ENCODE peak calls at places on chromosome 10, in seven cellular contexts. U is Ammon's horn; A is EH; B is fibroblast of pulmonary artery; Q is stimulated activated CD4-positive, alpha-beta T cell treated with anti-CD3 and anti-CD28 coated beads, Interleukin-2, amount 100 ng/mL, for 48 hours; M is AG10803; S is NCI-H1092. F is an unnamed sample.

GRCh38 chr10:95289003-95289920 is 1.5 kb downstream of the PDLIM1 start:
- DNase-seq in U (no peak), A (peak; percentile 83), B (peak; percentile 51), Q (no peak), M (peak; percentile 57), S (no peak), F (no peak)

GRCh38 chr10:113045155-113046055 is 95.4 kb downstream of the TCF7L2 start:
- DNase-seq in U (no peak), A (peak; percentile 93), B (peak; percentile 89), Q (no peak), M (peak; percentile 88), S (no peak), F (no peak)

GRCh38 chr10:47154762-47155161 is 145.2 kb upstream of the GDF10 start:
- DNase-seq in U (no peak), A (no peak), B (no peak), Q (no peak), M (no peak), S (no peak), F (no peak)

GRCh38 chr10:123624086-123624485 is 42.1 kb upstream of the GPR26 start:
- DNase-seq in U (no peak), A (peak; percentile 18), B (no peak), Q (no peak), M (peak; percentile 51), S (no peak), F (no peak)

GRCh38 chr10:8242295-8242872 is 187.9 kb downstream of the GATA3 start:
- DNase-seq in U (no peak), A (no peak), B (no peak), Q (peak; percentile 41), M (no peak), S (no peak), F (no peak)

GRCh38 chr10:1358860-1359598 is 302.8 kb downstream of the WDR37 start:
- DNase-seq in U (no peak), A (no peak), B (no peak), Q (peak; percentile 3), M (no peak), S (no peak), F (no peak)

GRCh38 chr10:12847361-12847975 is 154.0 kb downstream of the CCDC3 start:
- DNase-seq in U (no peak), A (no peak), B (no peak), Q (peak; percentile 33), M (no peak), S (no peak), F (no peak)

GRCh38 chr10:124909563-124909962 is 32.4 kb upstream of the ZRANB1 start:
- DNase-seq in U (no peak), A (no peak), B (no peak), Q (no peak), M (no peak), S (no peak), F (no peak)

GRCh38 chr10:14671383-14671782 is 103.3 kb downstream of the FAM107B start:
- DNase-seq in U (no peak), A (peak; percentile 50), B (no peak), Q (no peak), M (no peak), S (no peak), F (no peak)

GRCh38 chr10:16867556-16867955 is 50.3 kb upstream of the RSU1 start:
- DNase-seq in U (no peak), A (peak; percentile 85), B (peak; percentile 55), Q (no peak), M (peak; percentile 84), S (no peak), F (no peak)

GRCh38 chr10:96701265-96701664 is 19.0 kb downstream of the PIK3AP1 start:
- DNase-seq in U (no peak), A (no peak), B (no peak), Q (no peak), M (no peak), S (no peak), F (no peak)

GRCh38 chr10:102394079-102394800 is 1.3 kb upstream of the NFKB2 start:
- DNase-seq in U (peak; percentile 85), A (peak; percentile 93), B (peak; percentile 95), Q (peak; percentile 98), M (peak; percentile 85), S (peak; percentile 8), F (peak; percentile 73)

GRCh38 chr10:116398224-116398623 is 29.4 kb upstream of the PNLIPRP3 start:
- DNase-seq in U (no peak), A (no peak), B (no peak), Q (no peak), M (no peak), S (no peak), F (no peak)

GRCh38 chr10:103616705-103617361 is 123.3 kb downstream of the NEURL1 start:
- DNase-seq in U (no peak), A (peak; percentile 80), B (peak; percentile 90), Q (no peak), M (peak; percentile 98), S (no peak), F (no peak)

GRCh38 chr10:2334542-2334941 is 597.2 kb upstream of the ADARB2 start:
- DNase-seq in U (no peak), A (no peak), B (no peak), Q (no peak), M (no peak), S (no peak), F (no peak)

GRCh38 chr10:71255817-71256660 is 43.7 kb downstream of the UNC5B start:
- DNase-seq in U (no peak), A (peak; percentile 90), B (peak; percentile 93), Q (no peak), M (peak; percentile 90), S (peak; percentile 81), F (no peak)

GRCh38 chr10:102450374-102451104 is 804 bp downstream of the C10orf95 start:
- DNase-seq in U (peak; percentile 90), A (peak; percentile 83), B (peak; percentile 77), Q (peak; percentile 67), M (peak; percentile 73), S (peak; percentile 60), F (peak; percentile 66)

GRCh38 chr10:13276749-13277394 is 23.0 kb downstream of the PHYH start:
- DNase-seq in U (peak; percentile 24), A (no peak), B (peak; percentile 50), Q (no peak), M (peak; percentile 12), S (no peak), F (no peak)

GRCh38 chr10:31706921-31707571 is 221.6 kb downstream of the ARHGAP12 start:
- DNase-seq in U (peak; percentile 63), A (no peak), B (peak; percentile 31), Q (no peak), M (no peak), S (no peak), F (no peak)

GRCh38 chr10:63518690-63519288 is 2.4 kb upstream of the REEP3 start:
- DNase-seq in U (no peak), A (no peak), B (no peak), Q (no peak), M (no peak), S (no peak), F (no peak)